ENCODE peak calls at places on chromosomes 3 and 15, in four cellular contexts. J, R, F and B are unnamed samples.

GRCh38 chr3:195762611-195763247 is 42.0 kb downstream of the MUC20 start:
- DNase-seq in J (no peak), R (no peak), F (no peak), B (no peak)

GRCh38 chr15:76229266-76229665 is 82.0 kb downstream of the ETFA start:
- DNase-seq in J (no peak), R (no peak), F (no peak), B (no peak)

GRCh38 chr3:48456466-48456865 is 9.9 kb downstream of the ATRIP start:
- DNase-seq in J (no peak), R (no peak), F (no peak), B (no peak)

GRCh38 chr3:108131795-108132134 is 40.9 kb upstream of the CD47 start:
- DNase-seq in J (no peak), R (no peak), F (no peak), B (no peak)

GRCh38 chr3:38646630-38647029 is 2.9 kb downstream of the SCN5A start:
- DNase-seq in J (peak; percentile 54), R (no peak), F (no peak), B (no peak)

GRCh38 chr3:50221413-50222168 is 14.4 kb upstream of the GNAI2 start:
- DNase-seq in J (no peak), R (no peak), F (no peak), B (no peak)

GRCh38 chr3:188914556-188914955 is 257.2 kb upstream of the TPRG1 start:
- DNase-seq in J (peak; percentile 41), R (no peak), F (no peak), B (no peak)

GRCh38 chr3:128547368-128547987 is 54.5 kb upstream of the GATA2 start:
- DNase-seq in J (peak; percentile 68), R (no peak), F (no peak), B (no peak)

GRCh38 chr3:134388748-134389485 is 14.7 kb upstream of the AMOTL2 start:
- DNase-seq in J (no peak), R (no peak), F (no peak), B (no peak)

GRCh38 chr3:2303567-2303966 is 204.9 kb downstream of the CNTN4 start:
- DNase-seq in J (peak; percentile 0), R (peak; percentile 13), F (no peak), B (peak; percentile 10)

GRCh38 chr15:40446144-40446543 is 5.4 kb downstream of the BAHD1 start:
- DNase-seq in J (no peak), R (no peak), F (no peak), B (no peak)

GRCh38 chr3:43873723-43874122 is 183.0 kb downstream of the ABHD5 start:
- DNase-seq in J (no peak), R (no peak), F (no peak), B (no peak)

GRCh38 chr3:170220871-170221270 is 1.4 kb upstream of the PRKCI start:
- DNase-seq in J (no peak), R (no peak), F (no peak), B (no peak)

GRCh38 chr3:76107935-76108570 is 322.7 kb upstream of the ZNF717 start:
- DNase-seq in J (peak; percentile 36), R (peak; percentile 13), F (no peak), B (no peak)

GRCh38 chr3:152302521-152303021 is 33.8 kb downstream of the MBNL1 start:
- DNase-seq in J (peak; percentile 87), R (no peak), F (peak; percentile 88), B (no peak)

GRCh38 chr15:75786564-75786925 is 56.7 kb upstream of the UBE2Q2 start:
- DNase-seq in J (no peak), R (no peak), F (no peak), B (no peak)

GRCh38 chr3:46847744-46848143 is 15.5 kb downstream of the MYL3 start:
- DNase-seq in J (no peak), R (no peak), F (no peak), B (no peak)

GRCh38 chr15:57551717-57552677 is 39.7 kb upstream of the MYZAP start:
- DNase-seq in J (peak; percentile 89), R (no peak), F (no peak), B (peak; percentile 70)

GRCh38 chr3:17585561-17586325 is 156.7 kb downstream of the TBC1D5 start:
- DNase-seq in J (no peak), R (no peak), F (no peak), B (no peak)

GRCh38 chr15:69145694-69146492 is 14.5 kb upstream of the GLCE start:
- DNase-seq in J (peak; percentile 54), R (no peak), F (no peak), B (no peak)

GRCh38 chr15:31221936-31222515 is 104.6 kb upstream of the KLF13 start:
- DNase-seq in J (no peak), R (no peak), F (peak; percentile 31), B (no peak)

GRCh38 chr15:73081321-73081958 is 29.2 kb downstream of the NEO1 start:
- DNase-seq in J (peak; percentile 79), R (no peak), F (no peak), B (peak; percentile 14)

GRCh38 chr3:138186216-138186615 is 885 bp upstream of the ARMC8 start:
- DNase-seq in J (no peak), R (no peak), F (no peak), B (no peak)

GRCh38 chr3:46892285-46893145 is 15.0 kb downstream of the PTH1R start:
- DNase-seq in J (peak; percentile 80), R (peak; percentile 33), F (peak; percentile 83), B (no peak)

GRCh38 chr15:44033894-44034293 is 161.2 kb downstream of the FRMD5 start:
- DNase-seq in J (peak; percentile 40), R (no peak), F (no peak), B (peak; percentile 59)

GRCh38 chr3:178076718-178077117 is 459.5 kb upstream of the KCNMB2 start:
- DNase-seq in J (no peak), R (no peak), F (no peak), B (no peak)

GRCh38 chr15:96789999-96790398 is 459.5 kb downstream of the NR2F2 start:
- DNase-seq in J (no peak), R (no peak), F (no peak), B (no peak)

GRCh38 chr3:48236531-48236930 is 4.4 kb upstream of the ZNF589 start:
- DNase-seq in J (no peak), R (no peak), F (no peak), B (no peak)

GRCh38 chr3:13161771-13162535 is 88.7 kb upstream of the IQSEC1 start:
- DNase-seq in J (no peak), R (no peak), F (no peak), B (no peak)

GRCh38 chr3:48727511-48727910 is 10.5 kb upstream of the IP6K2 start:
- DNase-seq in J (no peak), R (no peak), F (no peak), B (no peak)

GRCh38 chr15:78207641-78208340 is 26.6 kb downstream of the ACSBG1 start:
- DNase-seq in J (no peak), R (no peak), F (no peak), B (no peak)

GRCh38 chr3:157066335-157067071 is 93.4 kb downstream of the CCNL1 start:
- DNase-seq in J (peak; percentile 76), R (no peak), F (no peak), B (no peak)

GRCh38 chr3:47017504-47018268 is 38.2 kb downstream of the NBEAL2 start:
- DNase-seq in J (peak; percentile 19), R (no peak), F (peak; percentile 55), B (no peak)

DNA sequence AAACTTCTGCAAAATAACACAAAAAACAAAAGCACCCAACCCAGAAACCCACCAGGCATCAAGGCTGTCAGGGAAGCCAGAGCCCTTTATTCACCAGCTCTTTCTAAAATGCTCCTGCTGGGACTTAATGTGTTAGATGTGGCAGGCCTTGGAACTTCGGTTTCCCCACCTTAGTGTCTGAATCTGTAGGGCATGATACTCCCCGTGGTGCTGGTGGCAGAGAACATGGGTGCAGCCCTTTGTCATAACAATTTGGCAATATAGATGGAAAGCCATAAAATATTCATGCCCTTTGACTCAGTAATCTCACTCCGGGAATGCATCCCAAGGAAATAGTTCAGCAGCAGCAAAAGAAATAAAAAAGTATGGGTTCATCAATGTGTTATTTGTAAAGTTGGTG is 56.9 kb upstream of the LCTL start:
- DNase-seq in J (peak; percentile 30), R (no peak), F (no peak), B (no peak)
- H3K4me3 ChIP-seq in J (no peak overlapping the region), R (no peak overlapping the region), F (no peak overlapping the region), B (no peak overlapping the region)

DNA sequence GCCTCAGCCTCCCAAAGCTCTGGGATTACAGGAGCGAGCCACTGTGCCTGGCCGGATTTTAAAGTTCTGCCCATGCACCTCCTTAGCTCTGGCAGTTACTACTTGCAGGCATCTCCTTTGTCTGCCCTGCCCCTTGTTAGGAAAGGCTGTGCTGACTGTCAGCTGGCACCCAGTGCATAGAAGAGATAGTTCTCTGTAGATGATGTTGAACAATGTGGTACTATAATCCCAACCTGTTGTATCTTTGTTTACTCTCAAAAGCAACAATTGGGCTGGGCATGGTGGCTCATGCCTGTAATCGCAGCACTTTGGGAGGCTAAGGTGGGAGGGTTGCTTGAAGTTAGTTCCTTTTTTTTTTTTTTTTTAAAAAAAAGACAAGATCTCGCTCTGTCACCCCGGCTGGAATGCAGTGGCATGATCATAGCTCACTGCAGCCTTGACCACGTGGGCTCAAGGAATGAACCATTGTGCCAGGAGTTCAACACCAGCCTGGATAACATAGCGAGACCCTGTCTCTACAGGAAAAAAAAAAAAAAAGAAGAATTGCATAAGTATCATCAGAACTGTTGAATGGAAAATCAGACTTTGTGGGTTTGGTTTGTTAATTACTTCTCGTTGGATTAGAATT is 30.6 kb downstream of the FLNB start:
- DNase-seq in J (no peak), R (no peak), F (no peak), B (no peak)
- H3K27me3 ChIP-seq in J (no peaks in the 10 kb centered on the region), R (no peaks in the 10 kb centered on the region), F (no peaks in the 10 kb centered on the region), B (no peaks in the 10 kb centered on the region)

GRCh38 chr3:20658491-20658890 is 472.5 kb upstream of the SGO1 start:
- DNase-seq in J (peak; percentile 20), R (no peak), F (no peak), B (peak; percentile 32)
- H3K36me3 ChIP-seq in J (no peaks in the 10 kb centered on the region), R (no peaks in the 10 kb centered on the region), F (no peaks in the 10 kb centered on the region), B (no peaks in the 10 kb centered on the region)

DNA sequence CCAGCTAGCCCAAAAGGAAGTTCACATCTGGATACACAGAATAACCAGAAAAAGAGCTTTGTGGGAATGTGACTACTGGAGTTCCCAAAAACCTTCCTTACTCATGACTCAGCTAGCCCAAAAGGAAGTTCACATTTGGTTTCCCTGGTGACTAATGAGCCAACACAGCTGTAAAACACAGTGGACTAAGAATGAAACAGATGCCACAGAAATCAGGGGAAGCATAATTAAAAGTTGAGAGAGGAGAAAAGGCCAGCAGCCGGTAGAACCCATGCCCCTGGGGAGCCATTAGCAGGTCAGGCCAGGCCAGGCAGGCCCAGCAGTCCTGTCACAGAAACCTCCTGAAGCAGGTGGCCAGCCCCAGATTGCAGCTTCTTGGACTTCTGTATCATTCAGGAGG is 130.3 kb downstream of the GHSR start:
- DNase-seq in J (peak; percentile 94), R (no peak), F (peak; percentile 24), B (peak; percentile 90)
- H3K4me3 ChIP-seq in J (no peak overlapping the region), R (no peak overlapping the region), F (no peak overlapping the region), B (no peak overlapping the region)